ENCODE peak calls at places on chromosomes 3 and 15, in five cellular contexts. Y, B, P, V and G are unnamed samples.

GRCh38 chr3:39386331-39386730 is 3.2 kb downstream of the SLC25A38 start:
- DNase-seq in V (no peak), P (no peak), Y (no peak), B (no peak), G (no peak)

GRCh38 chr3:54426431-54426830 is 304.1 kb downstream of the CACNA2D3 start:
- DNase-seq in P (no peak), V (no peak), Y (no peak), B (no peak), G (no peak)

GRCh38 chr15:66698318-66698961 is 3.6 kb upstream of the SMAD6 start:
- DNase-seq in V (peak; percentile 53), P (peak; percentile 91), Y (peak; percentile 62), B (no peak), G (peak; percentile 82)

GRCh38 chr3:99126291-99126690 is 224.8 kb upstream of the DCBLD2 start:
- DNase-seq in V (no peak), P (no peak), B (no peak), Y (peak; percentile 8), G (no peak)

GRCh38 chr15:90065682-90066049 is 36.6 kb downstream of the IDH2 start:
- DNase-seq in V (no peak), P (no peak), Y (no peak), B (no peak), G (no peak)

GRCh38 chr3:40624189-40624754 is 99.5 kb downstream of the ZNF621 start:
- DNase-seq in P (no peak), B (no peak), V (no peak), Y (no peak), G (no peak)

GRCh38 chr3:9500108-9501050 is 53.2 kb downstream of the LHFPL4 start:
- DNase-seq in V (no peak), P (peak; percentile 85), Y (peak; percentile 52), B (no peak), G (peak; percentile 39)

GRCh38 chr3:18376682-18377081 is 48.5 kb downstream of the SATB1 start:
- DNase-seq in V (no peak), Y (no peak), B (no peak), P (no peak), G (no peak)

GRCh38 chr3:60854762-60855161 is 396.5 kb downstream of the FHIT start:
- DNase-seq in Y (no peak), V (no peak), B (no peak), P (no peak), G (peak; percentile 0)

GRCh38 chr15:36254446-36254845 is 325.0 kb upstream of the CDIN1 start:
- DNase-seq in B (no peak), V (no peak), Y (no peak), P (no peak), G (no peak)

GRCh38 chr3:36372534-36372935 is 7.8 kb upstream of the STAC start:
- DNase-seq in Y (peak; percentile 81), B (no peak), P (no peak), V (no peak), G (peak; percentile 67)

GRCh38 chr3:117045143-117045542 is 335.6 kb downstream of the TUSC7 start:
- DNase-seq in P (peak; percentile 16), V (no peak), Y (no peak), B (no peak), G (no peak)

GRCh38 chr3:163939926-163940325 is 1138.4 kb downstream of the SI start:
- DNase-seq in B (no peak), V (no peak), Y (peak; percentile 57), P (no peak), G (peak; percentile 1)

GRCh38 chr15:99124641-99125040 is 19.8 kb downstream of the SYNM start:
- DNase-seq in V (no peak), B (no peak), P (no peak), Y (no peak), G (no peak)

GRCh38 chr15:68231102-68231818 is 1.7 kb upstream of the CLN6 start:
- DNase-seq in Y (no peak), P (no peak), B (no peak), V (no peak), G (no peak)

GRCh38 chr3:170355738-170356595 is 1.5 kb upstream of the SKIL start:
- DNase-seq in B (no peak), Y (peak; percentile 69), P (peak; percentile 76), V (peak; percentile 41), G (peak; percentile 65)

GRCh38 chr3:123258811-123259420 is 57.2 kb downstream of the SEC22A start:
- DNase-seq in V (no peak), P (peak; percentile 62), B (no peak), Y (peak; percentile 65), G (peak; percentile 81)

GRCh38 chr15:83973816-83974215 is 261.8 kb upstream of the GOLGA6L4 start:
- DNase-seq in Y (no peak), V (no peak), B (no peak), P (no peak), G (peak; percentile 11)

GRCh38 chr3:136817448-136817847 is 1.5 kb upstream of the SLC35G2 start:
- DNase-seq in B (no peak), P (no peak), V (no peak), Y (no peak), G (peak; percentile 21)

GRCh38 chr3:7146529-7146928 is 285.6 kb downstream of the GRM7 start:
- DNase-seq in V (no peak), B (no peak), P (no peak), Y (no peak), G (no peak)

GRCh38 chr3:14153663-14154062 is 24.7 kb downstream of the XPC start:
- DNase-seq in V (no peak), P (no peak), B (no peak), Y (no peak), G (no peak)

GRCh38 chr3:37307321-37307720 is 132.9 kb upstream of the LRRFIP2 start:
- DNase-seq in V (no peak), P (no peak), B (no peak), Y (no peak), G (peak; percentile 48)

GRCh38 chr3:42402394-42403100 is 7.9 kb downstream of the LYZL4 start:
- DNase-seq in Y (peak; percentile 1), V (no peak), B (no peak), P (no peak), G (no peak)

GRCh38 chr3:102415553-102415952 is 19.3 kb upstream of the ZPLD1 start:
- DNase-seq in P (no peak), B (no peak), Y (peak; percentile 21), V (no peak), G (peak; percentile 37)

GRCh38 chr3:29240248-29240647 is 40.6 kb upstream of the RBMS3 start:
- DNase-seq in B (no peak), V (no peak), P (no peak), Y (peak; percentile 58), G (peak; percentile 59)

DNA sequence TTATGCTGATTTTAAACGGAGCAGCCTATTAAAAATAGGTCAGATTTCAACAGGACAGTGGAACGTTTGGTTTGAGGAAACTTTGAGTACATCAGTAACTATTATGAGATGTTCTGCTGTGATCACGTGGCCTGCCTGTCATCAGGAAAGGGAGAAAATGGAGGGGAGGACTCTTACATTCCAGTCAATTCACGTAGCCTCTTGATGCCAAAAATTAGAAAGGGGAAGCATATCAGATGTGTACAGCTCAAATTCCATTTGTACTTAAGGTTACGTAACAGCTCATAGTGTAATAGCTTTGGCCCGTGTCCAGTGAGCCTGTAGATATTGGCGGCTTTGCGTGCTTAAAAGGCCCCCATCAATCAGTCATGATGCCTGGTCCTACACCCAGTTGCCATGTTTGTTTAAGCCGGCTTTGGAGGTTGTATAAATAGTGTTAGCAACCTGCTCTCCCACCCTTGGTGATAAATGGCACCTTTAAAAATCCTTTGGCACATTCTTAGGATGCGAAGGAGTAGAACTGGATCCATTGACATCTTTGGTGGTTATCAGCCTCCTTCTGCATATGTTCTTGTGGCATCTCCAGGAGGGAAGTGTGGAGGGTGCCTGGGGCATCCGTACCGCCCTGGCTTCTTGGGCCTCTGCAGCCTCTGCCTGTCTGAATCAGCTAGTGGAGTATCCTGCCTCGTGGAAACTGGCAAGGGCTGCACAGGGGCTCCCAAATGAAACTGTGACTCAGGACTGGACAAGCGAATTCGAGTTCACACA is 163.9 kb downstream of the THSD4 start:
- DNase-seq in V (peak; percentile 75), Y (peak; percentile 92), P (peak; percentile 81), B (peak; percentile 36), G (peak; percentile 97)
- H3K4me3 ChIP-seq in V (no peak overlapping the region), Y (no peak overlapping the region), P (no peak overlapping the region), B (no peak overlapping the region), G (no peak overlapping the region)

DNA sequence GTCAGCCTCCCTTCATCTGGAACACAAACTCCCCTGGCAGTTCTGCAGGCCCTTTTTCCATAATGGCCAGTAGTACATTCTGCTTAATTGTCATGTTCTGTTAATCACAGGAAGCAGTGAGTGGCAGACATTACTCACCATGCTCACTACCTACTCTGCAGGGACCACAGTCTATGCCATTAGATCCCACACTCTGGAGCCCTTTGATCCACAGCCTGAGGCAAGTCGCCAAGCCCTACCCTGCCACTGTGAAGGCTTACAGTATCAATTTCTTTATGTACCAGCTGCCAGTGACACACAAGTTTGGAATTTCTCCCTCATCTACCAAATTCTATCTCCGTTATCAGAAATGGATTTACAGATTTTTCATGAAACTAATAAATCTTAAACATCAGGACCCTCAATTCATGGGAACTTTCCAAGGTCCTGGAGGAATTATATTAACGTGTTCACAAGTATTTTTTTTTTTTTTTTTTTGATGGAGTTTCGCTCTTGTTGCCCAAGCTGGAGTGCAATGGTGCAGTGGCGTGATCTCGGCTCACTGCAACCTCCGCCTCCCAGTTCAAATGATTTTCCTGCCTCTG is 20.6 kb upstream of the WWTR1 start:
- DNase-seq in P (no peak), Y (no peak), V (no peak), B (no peak), G (no peak)
- TF ChIP-seq CTCF in P (no peak), Y (no peak), V (no peak), B (no peak), G (no peak)

DNA sequence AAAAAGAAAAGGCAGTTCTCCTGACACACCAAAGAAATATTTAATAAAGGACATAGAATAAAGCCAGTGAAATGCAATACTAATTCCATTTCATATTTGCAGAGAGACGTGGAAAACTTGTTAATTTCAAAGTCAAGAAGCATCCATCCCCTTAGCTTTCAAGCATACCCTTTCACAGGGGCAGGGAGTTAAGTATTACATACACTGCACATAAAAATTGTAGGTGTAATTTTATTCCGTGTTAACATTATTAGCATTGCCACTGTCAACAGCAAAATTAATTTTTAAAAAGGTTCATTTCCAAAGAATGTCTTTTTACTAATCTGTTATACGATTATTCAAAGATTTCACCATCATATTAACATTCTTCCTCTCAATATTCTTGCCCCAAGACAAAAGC is 518.0 kb downstream of the MECOM start:
- DNase-seq in V (no peak), P (no peak), B (no peak), Y (no peak), G (peak; percentile 50)
- H3K4me3 ChIP-seq in V (peak overlapping the region; percentile 6), P (peak overlapping the region; percentile 59), B (peak overlapping the region; percentile 76), Y (peak overlapping the region; percentile 86), G (peak overlapping the region; percentile 81)

DNA sequence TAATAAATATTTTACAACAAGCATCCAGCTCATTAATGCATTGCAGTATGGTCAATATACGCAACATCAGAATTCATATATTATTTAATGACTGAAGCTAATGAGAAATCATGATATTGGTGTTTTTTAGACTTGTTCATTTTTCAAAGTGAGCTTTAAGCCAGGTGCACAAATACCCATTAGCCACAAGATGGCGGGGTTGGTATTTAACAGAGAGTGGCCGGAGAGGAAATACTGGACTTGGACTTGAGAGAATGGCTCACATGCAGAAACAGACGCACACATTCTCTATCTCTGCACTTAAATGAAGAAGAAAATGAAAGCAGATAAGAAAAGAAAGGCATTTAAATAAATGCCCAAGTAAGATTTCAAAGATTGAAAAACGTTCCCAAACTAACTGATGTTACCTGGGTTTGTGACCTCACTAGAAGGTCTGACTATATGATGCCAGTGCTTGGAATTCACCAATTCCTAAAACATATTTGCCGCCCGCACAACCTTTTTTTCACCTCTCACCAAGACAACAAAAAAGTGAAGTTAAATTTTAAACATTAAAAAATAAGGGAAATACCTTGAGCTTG is 21.2 kb upstream of the CRBN start:
- DNase-seq in P (peak; percentile 87), B (peak; percentile 3), V (peak; percentile 39), Y (peak; percentile 76), G (peak; percentile 71)
- TF ChIP-seq CTCF in P (peak; percentile 94), B (peak; percentile 64), V (peak; percentile 75), Y (peak; percentile 74), G (peak; percentile 78)